ENCODE peak calls at places on chromosomes 12 and 14, in seven cellular contexts. Q, V, R, D, X, Y and N are unnamed samples.

GRCh38 chr14:77284066-77284855 is 13.3 kb upstream of the NGB start:
- DNase-seq in V (peak; percentile 65), R (no peak), X (no peak), D (no peak), Y (no peak), Q (no peak), N (peak; percentile 45)

GRCh38 chr12:57629897-57630471 is 3.0 kb downstream of the B4GALNT1 start:
- DNase-seq in V (peak; percentile 76), X (no peak), Y (no peak), Q (no peak), R (no peak), D (no peak), N (no peak)

GRCh38 chr14:39315859-39316444 is 82.2 kb downstream of the MIA2 start:
- DNase-seq in R (no peak), X (no peak), D (no peak), Q (no peak), Y (no peak), V (no peak), N (no peak)

GRCh38 chr14:94474581-94475031 is 1.4 kb downstream of the SERPINA9 start:
- DNase-seq in Y (peak; percentile 47), Q (no peak), X (no peak), R (no peak), D (no peak), V (no peak), N (no peak)

GRCh38 chr12:68805592-68806120 is 2.3 kb upstream of the MDM2 start:
- DNase-seq in Y (no peak), R (no peak), V (no peak), X (peak; percentile 15), D (no peak), Q (no peak), N (no peak)

GRCh38 chr14:91890291-91890749 is 23.0 kb upstream of the TC2N start:
- DNase-seq in X (no peak), V (peak; percentile 44), Q (no peak), D (no peak), R (no peak), Y (no peak), N (no peak)

GRCh38 chr12:102702447-102703114 is 214.5 kb downstream of the PAH start:
- DNase-seq in Y (no peak), X (peak; percentile 57), V (peak; percentile 37), Q (peak; percentile 56), D (peak; percentile 61), R (no peak), N (peak; percentile 30)

GRCh38 chr14:59274991-59275391 is 86.5 kb downstream of the DAAM1 start:
- DNase-seq in R (no peak), V (peak; percentile 21), Q (peak; percentile 15), Y (no peak), X (no peak), D (no peak), N (peak; percentile 59)

GRCh38 chr12:50217202-50217601 is 50.0 kb upstream of the CERS5 start:
- DNase-seq in X (no peak), Y (no peak), Q (no peak), R (no peak), V (no peak), D (no peak), N (no peak)

GRCh38 chr14:75044322-75044721 is 6.9 kb downstream of the MLH3 start:
- DNase-seq in X (peak; percentile 73), Y (no peak), V (no peak), D (no peak), R (no peak), Q (no peak), N (no peak)

GRCh38 chr14:38302034-38302433 is 46.1 kb upstream of the CLEC14A start:
- DNase-seq in Q (no peak), X (no peak), D (no peak), V (no peak), R (no peak), Y (no peak), N (no peak)

GRCh38 chr14:44657688-44658388 is 150.8 kb upstream of the FSCB start:
- DNase-seq in X (no peak), D (no peak), Y (no peak), V (no peak), R (no peak), Q (no peak), N (no peak)

GRCh38 chr14:54025661-54026060 is 69.0 kb upstream of the BMP4 start:
- DNase-seq in Y (no peak), V (no peak), D (peak; percentile 12), Q (no peak), R (no peak), X (peak; percentile 36), N (no peak)

GRCh38 chr12:44313188-44313587 is 477.3 kb downstream of the TMEM117 start:
- DNase-seq in Y (no peak), X (no peak), R (no peak), Q (no peak), V (no peak), D (no peak), N (no peak)

GRCh38 chr12:124386661-124387509 is 92.0 kb downstream of the RFLNA start:
- DNase-seq in Y (no peak), X (no peak), V (no peak), Q (no peak), D (no peak), R (no peak), N (no peak)

GRCh38 chr14:93903342-93904184 is 23.6 kb upstream of the FAM181A start:
- DNase-seq in X (no peak), Y (no peak), Q (no peak), D (peak; percentile 69), V (no peak), R (no peak), N (peak; percentile 70)

GRCh38 chr14:31203414-31203742 is 4.2 kb downstream of the HECTD1 start:
- DNase-seq in V (no peak), D (no peak), X (no peak), Y (no peak), Q (no peak), R (no peak), N (no peak)

GRCh38 chr14:59215757-59216156 is 27.3 kb downstream of the DAAM1 start:
- DNase-seq in Q (no peak), D (no peak), R (no peak), V (no peak), Y (no peak), X (no peak), N (no peak)

GRCh38 chr12:73656375-73656774 is 881.3 kb upstream of the ATXN7L3B start:
- DNase-seq in D (no peak), X (no peak), Q (no peak), R (no peak), Y (no peak), V (no peak), N (no peak)

GRCh38 chr12:57341275-57341990 is 89.4 kb downstream of the R3HDM2 start:
- DNase-seq in X (no peak), Q (no peak), D (no peak), R (no peak), V (peak; percentile 63), Y (no peak), N (no peak)

GRCh38 chr14:55975281-55975905 is 142.8 kb upstream of the PELI2 start:
- DNase-seq in D (no peak), R (no peak), X (no peak), Y (no peak), V (no peak), Q (no peak), N (no peak)

DNA sequence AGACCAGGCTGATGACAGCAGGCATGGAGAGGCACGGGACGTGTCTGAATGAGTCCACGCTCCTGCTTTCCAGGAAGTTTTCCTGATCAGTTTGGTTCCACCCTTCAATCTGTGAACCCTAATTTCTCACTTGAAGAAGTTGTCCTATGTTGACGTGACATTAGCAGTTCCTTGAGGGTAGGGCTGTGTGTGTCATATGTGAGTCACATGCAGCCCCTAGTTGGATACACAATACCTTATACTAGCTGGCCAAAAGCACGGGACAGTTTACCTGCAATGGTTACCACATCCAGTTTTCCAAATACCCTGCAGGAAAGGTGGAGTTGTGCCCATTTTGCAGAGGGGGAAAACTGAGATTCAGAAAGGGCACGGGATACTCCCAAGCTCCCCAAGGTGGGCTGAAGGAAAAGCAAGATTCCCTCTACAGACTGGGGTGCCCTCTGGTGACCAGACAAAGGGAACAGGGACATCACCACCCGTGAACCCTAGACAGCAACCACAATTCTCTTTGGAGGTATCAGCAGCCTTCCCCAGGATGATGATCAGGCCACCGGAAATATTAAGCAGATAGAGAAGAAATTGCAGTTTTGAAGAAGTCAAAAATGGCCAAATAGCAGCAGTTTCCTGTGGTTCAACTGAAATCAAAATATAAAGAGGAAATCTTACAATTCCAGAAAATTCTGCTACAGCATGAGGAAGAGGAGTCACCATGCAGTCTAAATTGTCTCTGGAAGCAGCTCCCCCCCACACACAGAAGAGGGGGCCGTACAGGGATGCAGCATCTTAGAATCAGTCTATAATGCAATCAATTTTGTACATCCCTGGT is 194.4 kb downstream of the PHETA1 start:
- DNase-seq in V (no peak), D (peak; percentile 24), R (no peak), Y (no peak), X (no peak), Q (peak; percentile 44), N (no peak)
- TF ChIP-seq CTCF in V (peak; percentile 26), D (no peak), R (peak; percentile 13), Y (peak; percentile 37), X (peak; percentile 29), Q (peak; percentile 13), N (no peak)

GRCh38 chr12:85725991-85726390 is 110.2 kb downstream of the RASSF9 start:
- DNase-seq in X (no peak), D (no peak), R (no peak), V (no peak), Y (no peak), Q (no peak), N (no peak)
- TF ChIP-seq CTCF in X (no peak), D (no peak), R (no peak), V (no peak), Y (no peak), Q (no peak), N (no peak)

GRCh38 chr12:16681196-16681595 is 75.2 kb upstream of the LMO3 start:
- DNase-seq in D (no peak), X (no peak), R (no peak), Q (no peak), V (no peak), Y (no peak), N (no peak)

GRCh38 chr12:16685107-16685506 is 79.1 kb upstream of the LMO3 start:
- DNase-seq in Y (no peak), V (no peak), Q (no peak), X (peak; percentile 2), D (no peak), R (no peak), N (no peak)
- TF ChIP-seq CTCF in Y (peak; percentile 29), V (no peak), Q (peak; percentile 16), X (peak; percentile 75), D (no peak), R (peak; percentile 32), N (peak; percentile 1)

GRCh38 chr14:35385042-35385839 is 19.3 kb downstream of the NFKBIA start:
- DNase-seq in Y (no peak), V (peak; percentile 86), Q (no peak), D (no peak), R (no peak), X (peak; percentile 83), N (no peak)

GRCh38 chr14:35387209-35387608 is 17.3 kb downstream of the NFKBIA start:
- DNase-seq in D (no peak), Q (no peak), V (no peak), Y (no peak), R (no peak), X (no peak), N (no peak)

GRCh38 chr14:35383569-35384385 is 20.8 kb downstream of the NFKBIA start:
- DNase-seq in R (no peak), Y (no peak), X (no peak), Q (no peak), V (no peak), D (no peak), N (no peak)

GRCh38 chr14:35386673-35387125 is 17.9 kb downstream of the NFKBIA start:
- DNase-seq in R (no peak), X (no peak), D (no peak), Q (no peak), V (no peak), Y (no peak), N (peak; percentile 55)

GRCh38 chr14:35384386-35385041 is 20.0 kb downstream of the NFKBIA start:
- DNase-seq in D (no peak), R (no peak), Q (no peak), Y (no peak), X (peak; percentile 91), V (peak; percentile 13), N (no peak)
- TF ChIP-seq CTCF in D (no peak), R (no peak), Q (no peak), Y (no peak), X (peak; percentile 63), V (no peak), N (no peak)